ENCODE peak calls at places on chromosomes 16 and 17, in four cellular contexts. K, M, E and F are unnamed samples.

GRCh38 chr16:87724490-87725291 is 41.1 kb downstream of the KLHDC4 start:
- DNase-seq in E (no peak), K (no peak), M (no peak), F (no peak)

GRCh38 chr16:57325458-57325857 is 33.1 kb upstream of the CCL22 start:
- DNase-seq in K (no peak), E (peak; percentile 43), M (no peak), F (no peak)

GRCh38 chr17:10471853-10472252 is 2.5 kb upstream of the MYH4 start:
- DNase-seq in E (no peak), M (no peak), K (no peak), F (peak; percentile 30)

GRCh38 chr17:61942085-61942484 is 14.3 kb upstream of the INTS2 start:
- DNase-seq in K (no peak), E (no peak), M (no peak), F (no peak)

GRCh38 chr16:84845496-84846002 is 25.8 kb downstream of the CRISPLD2 start:
- DNase-seq in K (no peak), E (no peak), M (no peak), F (no peak)

GRCh38 chr17:3865166-3865565 is 19.1 kb upstream of the NCBP3 start:
- DNase-seq in K (no peak), M (no peak), E (no peak), F (no peak)

GRCh38 chr16:79169239-79169638 is 431.3 kb downstream of the MAF start:
- DNase-seq in K (no peak), M (no peak), E (no peak), F (no peak)

GRCh38 chr17:47733047-47733413 is at the start of gene TBX21:
- DNase-seq in K (peak; percentile 88), M (peak; percentile 44), E (peak; percentile 73), F (no peak)

GRCh38 chr17:74592087-74592990 is at the start of gene CD300LD:
- DNase-seq in E (no peak), M (no peak), K (no peak), F (no peak)

GRCh38 chr17:74585711-74586110 is 6.4 kb downstream of the CD300LD start:
- DNase-seq in M (no peak), K (no peak), E (no peak), F (no peak)

GRCh38 chr17:74595037-74595436 is 3.0 kb upstream of the CD300LD start:
- DNase-seq in E (no peak), K (no peak), M (no peak), F (no peak)

GRCh38 chr17:74591503-74591902 is 580 bp downstream of the CD300LD start:
- DNase-seq in M (no peak), E (no peak), K (no peak), F (no peak)
- H3K27ac ChIP-seq in M (no peak overlapping the region), E (no peak overlapping the region), K (no peak overlapping the region), F (no peak overlapping the region)

DNA sequence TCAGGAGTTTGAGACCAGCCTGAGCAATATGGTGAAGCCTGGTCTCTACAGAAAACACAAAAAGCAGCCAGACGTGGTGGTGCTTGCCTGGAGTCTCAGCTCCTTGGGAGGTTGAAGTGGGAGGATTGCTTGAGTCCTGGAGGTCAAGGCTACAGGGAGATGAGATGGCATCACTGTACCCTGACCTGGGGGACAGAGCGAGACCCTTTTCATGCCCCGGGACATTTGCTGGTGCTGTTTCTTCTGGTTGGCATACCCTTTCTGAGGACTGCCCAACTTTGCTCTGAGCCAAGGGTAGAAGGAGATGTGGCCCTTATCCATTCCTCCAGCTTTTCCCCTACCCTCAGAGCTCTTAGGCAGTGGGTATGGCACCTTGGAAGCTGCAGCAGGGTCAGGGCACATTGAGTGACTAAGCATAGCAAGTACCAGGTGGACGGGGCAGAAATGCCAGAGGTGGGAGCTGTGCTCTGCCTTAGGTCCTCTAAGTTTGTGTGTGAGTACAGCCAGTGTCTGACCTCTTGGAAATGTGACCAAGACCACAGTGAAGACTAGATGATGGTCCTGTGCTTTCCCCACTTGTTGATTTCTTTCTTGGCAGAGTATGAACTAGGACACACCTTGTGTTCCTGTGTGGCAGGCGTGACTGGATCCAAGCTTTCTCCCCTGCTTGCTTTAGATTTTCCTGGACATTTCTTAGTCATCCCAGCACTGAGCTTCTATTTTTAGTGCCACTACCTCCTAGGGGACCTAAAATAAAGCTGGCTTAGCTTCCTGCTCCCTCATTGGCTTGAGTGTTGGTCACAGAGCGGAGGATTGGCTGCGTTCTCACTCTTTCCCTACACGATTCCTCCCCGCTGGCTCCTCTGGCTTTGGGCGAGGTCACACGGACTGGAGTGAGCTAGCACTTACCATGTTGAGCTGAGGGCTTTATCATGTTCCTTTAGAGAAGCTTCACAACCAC is 9.9 kb upstream of the EDC4 start:
- DNase-seq in M (no peak), E (no peak), K (no peak), F (no peak)
- H3K4me3 ChIP-seq in M (no peak overlapping the region), E (no peak overlapping the region), K (no peak overlapping the region), F (no peak overlapping the region)

GRCh38 chr17:41785876-41786226 is 660 bp downstream of the JUP start:
- DNase-seq in M (no peak), E (no peak), K (peak; percentile 67), F (no peak)
- TF ChIP-seq TCF7L2 in M (no peak), E (no peak), K (no peak), F (no peak)

GRCh38 chr16:89607937-89608740 is 5.3 kb upstream of the DPEP1 start:
- DNase-seq in M (no peak), K (no peak), E (no peak), F (no peak)
- H3K27ac ChIP-seq in M (no peak overlapping the region), K (no peak overlapping the region), E (no peak overlapping the region), F (no peak overlapping the region)